ENCODE peak calls at places on chromosomes 16 and 17, in four cellular contexts. J, I, Y and O are unnamed samples.

GRCh38 chr16:27267037-27267677 is 1.4 kb downstream of the NSMCE1 start:
- DNase-seq in J (no peak), I (no peak), Y (no peak), O (no peak)

GRCh38 chr17:20063665-20064648 is 54.8 kb downstream of the SPECC1 start:
- DNase-seq in J (peak; percentile 53), I (no peak), Y (peak; percentile 55), O (no peak)

GRCh38 chr16:23905027-23905426 is 69.2 kb downstream of the PRKCB start:
- DNase-seq in J (peak; percentile 10), I (peak; percentile 51), Y (peak; percentile 67), O (peak; percentile 68)

GRCh38 chr17:77445030-77445907 is 304.5 kb downstream of the SEC14L1 start:
- DNase-seq in J (no peak), I (no peak), Y (no peak), O (no peak)

GRCh38 chr17:50048146-50048720 is 7.7 kb upstream of the ITGA3 start:
- DNase-seq in J (no peak), I (no peak), Y (no peak), O (no peak)

GRCh38 chr16:66130296-66130910 is 236.1 kb upstream of the CDH5 start:
- DNase-seq in J (peak; percentile 88), I (no peak), Y (no peak), O (no peak)

GRCh38 chr17:8865385-8865784 is 2.1 kb downstream of the PIK3R6 start:
- DNase-seq in J (no peak), I (no peak), Y (peak; percentile 24), O (no peak)

GRCh38 chr16:66399930-66400329 is 27.2 kb upstream of the BEAN1 start:
- DNase-seq in J (no peak), I (no peak), Y (no peak), O (no peak)

GRCh38 chr16:66519974-66520373 is 29.9 kb downstream of the TK2 start:
- DNase-seq in J (no peak), I (no peak), Y (no peak), O (no peak)

GRCh38 chr17:80362428-80363119 is 52.4 kb upstream of the ENDOV start:
- DNase-seq in J (no peak), I (no peak), Y (no peak), O (no peak)

GRCh38 chr17:35537569-35538209 is at the start of gene SLFN12L:
- DNase-seq in J (peak; percentile 3), I (no peak), Y (no peak), O (no peak)

GRCh38 chr16:49454426-49455180 is 81.0 kb downstream of the C16orf78 start:
- DNase-seq in J (no peak), I (no peak), Y (peak; percentile 16), O (no peak)

GRCh38 chr16:57882797-57883196 is 80.5 kb upstream of the KIFC3 start:
- DNase-seq in J (no peak), I (no peak), Y (no peak), O (no peak)

GRCh38 chr17:66684256-66684655 is 150.7 kb upstream of the CACNG5 start:
- DNase-seq in J (no peak), I (no peak), Y (no peak), O (no peak)

GRCh38 chr16:66580605-66581209 is 1.4 kb downstream of the CMTM2 start:
- DNase-seq in J (peak; percentile 68), I (peak; percentile 15), Y (no peak), O (no peak)

GRCh38 chr17:73786286-73786743 is 142.1 kb upstream of the SDK2 start:
- DNase-seq in J (no peak), I (peak; percentile 71), Y (peak; percentile 80), O (no peak)

GRCh38 chr16:87855852-87856715 is 13.2 kb downstream of the SLC7A5 start:
- DNase-seq in J (peak; percentile 88), I (no peak), Y (no peak), O (no peak)

GRCh38 chr16:50680556-50680893 is 587 bp downstream of the SNX20 start:
- DNase-seq in J (no peak), I (no peak), Y (no peak), O (no peak)

GRCh38 chr17:37067555-37068111 is 118.9 kb downstream of the AATF start:
- DNase-seq in J (peak; percentile 82), I (no peak), Y (no peak), O (no peak)

GRCh38 chr17:67829331-67829730 is 4.0 kb downstream of the BPTF start:
- DNase-seq in J (no peak), I (no peak), Y (no peak), O (peak; percentile 17)

GRCh38 chr17:13420294-13421277 is 181.1 kb downstream of the HS3ST3A1 start:
- DNase-seq in J (peak; percentile 83), I (no peak), Y (no peak), O (no peak)

GRCh38 chr17:78325076-78325712 is 34.7 kb downstream of the SOCS3 start:
- DNase-seq in J (peak; percentile 91), I (no peak), Y (no peak), O (no peak)

GRCh38 chr16:79211581-79211980 is 389.0 kb downstream of the MAF start:
- DNase-seq in J (no peak), I (no peak), Y (no peak), O (no peak)

GRCh38 chr16:29665294-29666077 is 2.4 kb downstream of the SPN start:
- DNase-seq in J (no peak), I (no peak), Y (no peak), O (no peak)

GRCh38 chr17:64262422-64263260 is at the start of gene TEX2:
- DNase-seq in J (peak; percentile 44), I (no peak), Y (peak; percentile 41), O (no peak)

GRCh38 chr17:6548578-6549330 is 7.6 kb downstream of the PITPNM3 start:
- DNase-seq in J (no peak), I (no peak), Y (no peak), O (no peak)

GRCh38 chr17:77322534-77323412 is 182.0 kb downstream of the SEC14L1 start:
- DNase-seq in J (peak; percentile 100), I (peak; percentile 33), Y (peak; percentile 70), O (no peak)

GRCh38 chr17:9842057-9842758 is 16.5 kb downstream of the GLP2R start:
- DNase-seq in J (peak; percentile 91), I (no peak), Y (peak; percentile 26), O (no peak)

GRCh38 chr17:35313875-35314409 is 59.5 kb downstream of the SLFN11 start:
- DNase-seq in J (no peak), I (no peak), Y (peak; percentile 42), O (no peak)

GRCh38 chr16:57204675-57205074 is 18.5 kb downstream of the RSPRY1 start:
- DNase-seq in J (no peak), I (no peak), Y (peak; percentile 45), O (peak; percentile 48)

GRCh38 chr16:50469744-50470301 is 78.4 kb upstream of the NKD1 start:
- DNase-seq in J (no peak), I (no peak), Y (no peak), O (peak; percentile 52)

DNA sequence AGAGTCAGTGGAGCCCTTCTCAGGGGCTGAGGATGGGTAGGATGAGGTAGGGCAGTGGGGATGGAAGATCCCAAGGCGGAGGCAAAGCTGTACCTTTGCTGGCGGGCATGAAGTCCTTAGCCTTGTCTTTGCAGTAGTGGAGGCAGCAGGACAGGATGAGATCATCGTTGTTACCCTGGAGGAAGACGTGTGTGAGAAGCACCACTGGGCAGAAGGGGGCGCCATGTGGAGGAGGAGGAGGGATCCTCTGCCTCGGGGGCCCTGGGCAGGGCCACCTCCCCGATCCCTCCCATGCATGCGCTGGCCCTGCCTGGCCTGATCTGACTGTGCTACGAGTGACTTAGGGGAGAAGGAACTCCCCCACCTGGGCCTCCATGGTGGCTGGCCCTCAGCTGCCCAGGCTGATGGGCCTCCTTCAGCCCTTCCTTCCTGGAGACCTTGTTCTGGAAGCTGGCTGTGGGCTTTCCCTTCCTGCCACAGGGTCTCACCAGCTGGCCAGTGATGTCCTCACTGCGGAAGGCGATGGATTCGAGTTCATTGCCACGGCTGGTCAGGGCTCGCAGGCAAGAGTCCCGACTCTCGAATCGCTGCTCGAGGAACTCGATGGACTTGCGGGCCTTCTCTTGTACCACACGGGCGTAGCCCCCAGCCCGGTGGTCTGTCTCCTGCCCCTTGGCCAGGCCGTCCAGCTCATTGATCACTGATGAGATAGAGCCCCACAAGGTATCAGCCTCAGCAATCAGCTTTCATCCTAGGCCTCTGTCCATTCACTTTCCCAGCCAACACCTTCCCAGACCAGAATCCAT is 10.3 kb downstream of the HIC1 start:
- DNase-seq in J (peak; percentile 68), I (no peak), Y (peak; percentile 94), O (peak; percentile 89)
- H2BK12ac ChIP-seq in J (peak overlapping the region; percentile 42), I (no peak overlapping the region), Y (no peak overlapping the region), O (no peak overlapping the region)

GRCh38 chr16:28492511-28492910 is 637 bp upstream of the CLN3 start:
- DNase-seq in J (no peak), I (no peak), Y (no peak), O (no peak)

GRCh38 chr16:28495098-28495793 is 803 bp downstream of the APOBR start:
- DNase-seq in J (no peak), I (no peak), Y (no peak), O (no peak)

GRCh38 chr16:28495795-28496749 is 1.6 kb downstream of the APOBR start:
- DNase-seq in J (no peak), I (no peak), Y (no peak), O (no peak)

GRCh38 chr16:28491970-28492474 is at the start of gene CLN3:
- DNase-seq in J (peak; percentile 96), I (peak; percentile 84), Y (peak; percentile 95), O (peak; percentile 77)

GRCh38 chr16:28494141-28494851 is at the start of gene APOBR:
- DNase-seq in J (no peak), I (no peak), Y (no peak), O (no peak)
- H2AFZ ChIP-seq in J (peak within 1 kb of the TSS; percentile 30), I (peak within 1 kb of the TSS; percentile 82), Y (no peak within 1 kb of the TSS), O (no peak within 1 kb of the TSS)

DNA sequence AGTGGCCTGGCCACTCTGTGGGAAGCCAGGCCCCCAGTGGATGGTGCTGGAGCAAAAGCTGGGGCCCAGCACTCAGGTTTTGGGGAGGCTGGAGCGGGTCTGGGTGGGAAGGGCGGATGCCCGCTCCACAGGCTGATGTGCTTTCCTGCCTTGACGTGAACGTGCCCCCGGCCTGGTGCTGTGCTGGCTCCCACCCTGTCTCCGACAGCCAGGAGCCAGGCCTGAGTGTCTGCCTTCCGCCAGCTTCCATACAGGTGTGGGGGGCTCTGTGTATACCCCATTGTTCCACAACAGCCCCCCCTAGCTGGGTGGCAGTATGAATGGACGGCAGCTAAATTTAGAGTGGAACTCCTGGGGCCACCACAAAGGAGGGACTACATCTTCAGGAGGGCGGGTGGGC is 20.0 kb downstream of the HIC1 start:
- DNase-seq in J (no peak), I (no peak), Y (no peak), O (no peak)
- H2BK12ac ChIP-seq in J (peak overlapping the region; percentile 79), I (no peak overlapping the region), Y (no peak overlapping the region), O (no peak overlapping the region)

GRCh38 chr16:10183606-10183959 is 1.4 kb upstream of the GRIN2A start:
- DNase-seq in J (no peak), I (no peak), Y (no peak), O (no peak)
- H2AFZ ChIP-seq in J (no peak overlapping the region), I (no peak overlapping the region), Y (no peak overlapping the region), O (no peak overlapping the region)

DNA sequence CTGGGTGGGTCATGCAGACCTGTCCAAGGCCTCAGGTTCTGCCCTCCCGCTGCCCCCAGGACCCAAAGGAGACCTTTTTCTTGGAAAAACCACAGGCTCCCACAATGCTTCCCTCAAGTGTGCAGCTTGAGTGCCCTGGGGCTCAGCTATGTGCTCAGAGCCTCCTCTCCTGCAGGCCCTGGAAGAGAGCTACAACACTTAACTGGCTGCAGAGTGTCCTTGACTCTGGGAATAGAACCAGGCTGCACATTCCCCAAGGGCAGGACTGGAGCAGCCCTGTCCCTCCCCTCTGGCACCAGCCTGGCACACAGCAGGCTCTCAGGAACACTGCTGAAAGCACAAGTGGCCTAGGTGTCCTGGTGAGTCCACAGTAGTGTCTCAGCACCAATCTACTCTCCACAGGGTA is 4.8 kb upstream of the SREBF1 start:
- DNase-seq in J (peak; percentile 57), I (no peak), Y (peak; percentile 49), O (no peak)
- H2BK12ac ChIP-seq in J (peak overlapping the region; percentile 99), I (peak overlapping the region; percentile 2), Y (peak overlapping the region; percentile 87), O (peak overlapping the region; percentile 99)